ENCODE peak calls at places on chromosome 18, in nine cellular contexts. L is lower lobe of right lung, F is fibroblast of lung, J is GM23248, U is psoas muscle, M is GM12878, C is tibial artery, G is GM23338, P is GM06990. I is an unnamed sample. For H3K36me3, the result is how much of the 10 kb centered on the place peaks cover.

GRCh38 chr18:27298215-27298804 is 113.2 kb upstream of the CHST9 start:
- DNase-seq in L (no peak), F (no peak), J (no peak), U (no peak), M (no peak), C (no peak), G (peak), P (no peak), I (no peak)

GRCh38 chr18:72223733-72224132 is 320.4 kb downstream of the CBLN2 start:
- DNase-seq in L (no peak), F (no peak), J (no peak), U (no peak), M (no peak), C (no peak), G (no peak), P (no peak), I (no peak)

GRCh38 chr18:34595673-34596072 is 114.4 kb upstream of the DTNA start:
- DNase-seq in L (no peak), F (peak), J (peak), U (no peak), M (no peak), C (no peak), G (peak), P (no peak), I (peak)

GRCh38 chr18:39491408-39491807 is 1925.8 kb upstream of the CELF4 start:
- DNase-seq in L (no peak), F (peak), J (no peak), U (no peak), M (no peak), C (no peak), G (no peak), P (no peak), I (no peak)

GRCh38 chr18:8701546-8702118 is 3.7 kb upstream of the MTCL1 start:
- DNase-seq in L (no peak), F (peak), J (peak), U (no peak), M (no peak), C (no peak), G (no peak), P (no peak), I (no peak)

GRCh38 chr18:61503688-61504087 is 170.5 kb downstream of the CDH20 start:
- DNase-seq in L (no peak), F (peak), J (peak), U (no peak), M (no peak), C (no peak), G (no peak), P (no peak), I (no peak)

GRCh38 chr18:40911582-40912254 is 1043.3 kb upstream of the PIK3C3 start:
- DNase-seq in L (no peak), F (peak), J (peak), U (no peak), M (no peak), C (no peak), G (no peak), P (no peak), I (no peak)

GRCh38 chr18:63319383-63320040 is at the start of gene BCL2:
- DNase-seq in L (peak), F (peak), J (peak), U (no peak), M (no peak), C (peak), G (peak), P (no peak), I (no peak)

GRCh38 chr18:68429111-68429510 is 285.8 kb downstream of the TMX3 start:
- DNase-seq in L (no peak), F (no peak), J (no peak), U (no peak), M (no peak), C (no peak), G (no peak), P (no peak), I (no peak)

GRCh38 chr18:11149441-11150270 is at the start of gene PIEZO2:
- DNase-seq in L (peak), F (peak), J (peak), U (peak), M (peak), C (peak), G (peak), P (peak), I (no peak)

GRCh38 chr18:902179-902718 is 2.4 kb upstream of the ADCYAP1 start:
- DNase-seq in L (no peak), F (peak), J (peak), U (no peak), M (no peak), C (no peak), G (peak), P (no peak), I (no peak)

GRCh38 chr18:35514752-35515459 is 17.1 kb upstream of the INO80C start:
- DNase-seq in L (no peak), F (no peak), J (peak), U (no peak), M (no peak), C (no peak), G (no peak), P (no peak), I (no peak)

GRCh38 chr18:47331641-47332040 is 80.2 kb upstream of the SKOR2 start:
- DNase-seq in L (no peak), F (no peak), J (no peak), U (no peak), M (no peak), C (no peak), G (no peak), P (no peak), I (no peak)

GRCh38 chr18:48859311-48860275 is 91.2 kb downstream of the SMAD7 start:
- DNase-seq in L (peak), F (no peak), J (no peak), U (peak), M (no peak), C (no peak), G (peak), P (no peak), I (no peak)

GRCh38 chr18:44464401-44465185 is 216.1 kb upstream of the SETBP1 start:
- DNase-seq in L (no peak), F (peak), J (peak), U (no peak), M (no peak), C (no peak), G (no peak), P (no peak), I (no peak)

GRCh38 chr18:23148382-23148781 is 13.1 kb downstream of the CABLES1 start:
- DNase-seq in L (no peak), F (no peak), J (no peak), U (no peak), M (no peak), C (no peak), G (no peak), P (no peak), I (no peak)

GRCh38 chr18:41052625-41053024 is 902.4 kb upstream of the PIK3C3 start:
- DNase-seq in L (no peak), F (no peak), J (no peak), U (no peak), M (no peak), C (no peak), G (no peak), P (no peak), I (no peak)

GRCh38 chr18:58630071-58630470 is 1.2 kb upstream of the ALPK2 start:
- DNase-seq in L (no peak), F (no peak), J (no peak), U (no peak), M (no peak), C (no peak), G (no peak), P (no peak), I (no peak)

GRCh38 chr18:64566461-64566860 is 417.6 kb upstream of the LINC00305 start:
- DNase-seq in L (no peak), F (no peak), J (no peak), U (no peak), M (no peak), C (no peak), G (no peak), P (no peak), I (no peak)

GRCh38 chr18:70700496-70700895 is 411.7 kb downstream of the SOCS6 start:
- DNase-seq in L (no peak), F (no peak), J (no peak), U (no peak), M (no peak), C (no peak), G (no peak), P (no peak), I (no peak)

GRCh38 chr18:24027156-24027555 is 12.6 kb downstream of the TTC39C start:
- DNase-seq in L (no peak), F (peak), J (peak), U (peak), M (no peak), C (peak), G (no peak), P (no peak), I (no peak)

GRCh38 chr18:13376298-13376840 is 157.8 kb downstream of the LDLRAD4 start:
- DNase-seq in L (no peak), F (peak), J (no peak), U (no peak), M (no peak), C (no peak), G (no peak), P (no peak), I (no peak)

GRCh38 chr18:48563027-48563426 is 24.2 kb downstream of the CTIF start:
- DNase-seq in L (no peak), F (peak), J (peak), U (no peak), M (no peak), C (no peak), G (no peak), P (no peak), I (no peak)

GRCh38 chr18:21391074-21391673 is 149.1 kb downstream of the GREB1L start:
- DNase-seq in L (no peak), F (peak), J (peak), U (no peak), M (peak), C (no peak), G (no peak), P (peak), I (no peak)

GRCh38 chr18:48355526-48356115 is 53.6 kb downstream of the ZBTB7C start:
- DNase-seq in L (no peak), F (no peak), J (no peak), U (no peak), M (no peak), C (no peak), G (no peak), P (no peak), I (no peak)

GRCh38 chr18:49024408-49024807 is 73.6 kb upstream of the SMAD7 start:
- DNase-seq in L (no peak), F (no peak), J (no peak), U (no peak), M (no peak), C (no peak), G (no peak), P (no peak), I (no peak)

GRCh38 chr18:23384778-23385736 is 68.0 kb upstream of the RIOK3 start:
- DNase-seq in L (no peak), F (no peak), J (no peak), U (no peak), M (no peak), C (no peak), G (no peak), P (no peak), I (no peak)

GRCh38 chr18:32470136-32470712 is 458 bp downstream of the GAREM1 start:
- DNase-seq in L (peak), F (peak), J (peak), U (peak), M (no peak), C (peak), G (peak), P (peak), I (no peak)

GRCh38 chr18:31500161-31500688 is 2.2 kb downstream of the DSG2 start:
- DNase-seq in L (no peak), F (no peak), J (no peak), U (no peak), M (peak), C (no peak), G (no peak), P (peak), I (no peak)

GRCh38 chr18:45671366-45671765 is 52.6 kb upstream of the SLC14A1 start:
- DNase-seq in L (no peak), F (peak), J (peak), U (no peak), M (no peak), C (no peak), G (no peak), P (no peak), I (no peak)
- H3K36me3 ChIP-seq in L (under half), F (under half), J (under half), U (under half), M (under half), C (under half), G (under half), P (under half), I (under half)

DNA sequence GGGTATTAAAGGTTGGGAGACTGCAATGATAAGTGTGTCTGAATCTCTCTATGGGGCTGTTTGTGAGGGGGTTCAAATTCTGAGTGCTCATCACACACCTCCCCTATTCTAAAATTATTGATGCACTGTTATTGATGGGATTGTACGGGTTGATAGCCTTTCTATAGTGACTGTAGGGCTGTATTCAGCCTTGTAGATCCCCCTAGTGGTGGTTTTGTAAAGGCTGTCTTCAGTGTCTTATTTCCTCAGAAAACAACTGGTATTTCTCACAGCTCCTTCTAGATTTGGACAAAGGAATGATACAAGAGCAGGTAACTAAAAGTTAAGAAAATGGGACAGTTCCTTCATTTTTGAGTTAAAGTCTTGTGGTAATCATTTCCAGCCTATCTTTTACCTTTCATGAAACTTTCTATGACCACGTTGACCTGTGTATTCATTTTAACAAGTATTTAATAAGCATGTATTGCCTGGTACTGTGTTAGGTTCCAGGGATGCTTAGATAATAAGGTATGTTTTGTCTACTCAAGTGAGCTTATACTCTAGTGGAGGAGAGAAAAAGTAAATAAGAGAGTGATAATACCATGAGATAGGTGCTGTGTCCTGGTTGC is 21.2 kb downstream of the SMAD4 start:
- DNase-seq in L (no peak), F (peak), J (peak), U (no peak), M (no peak), C (no peak), G (peak), P (no peak), I (no peak)
- H3K36me3 ChIP-seq in L (half or more), F (under half), J (under half), U (half or more), M (under half), C (under half), G (under half), P (under half), I (under half)

GRCh38 chr18:79717059-79717458 is 37.5 kb downstream of the CTDP1 start:
- DNase-seq in L (peak), F (no peak), J (no peak), U (no peak), M (no peak), C (no peak), G (no peak), P (no peak), I (no peak)
- H3K36me3 ChIP-seq in L (half or more), F (under half), J (under half), U (half or more), M (under half), C (half or more), G (under half), P (under half), I (under half)

GRCh38 chr18:2921778-2922177 is 75.0 kb downstream of the EMILIN2 start:
- DNase-seq in L (no peak), F (no peak), J (no peak), U (no peak), M (no peak), C (no peak), G (no peak), P (no peak), I (no peak)
- H3K36me3 ChIP-seq in L (half or more), F (under half), J (under half), U (half or more), M (under half), C (half or more), G (under half), P (under half), I (under half)